ENCODE peak calls at places on chromosomes 6 and 20, in six cellular contexts. T is psoas muscle; G is stimulated activated CD4-positive, alpha-beta T cell treated with anti-CD3 and anti-CD28 coated beads, Interleukin-2, amount 100 ng/mL, for 48 hours; B is left cardiac atrium; H is hypothalamus; C is stimulated activated CD8-positive, alpha-beta memory T cell treated with anti-CD3 and anti-CD28 coated beads, Interleukin-15, amount 100 ng/mL, for 24 hours. O is an unnamed sample.

GRCh38 chr20:54514020-54514607 is 38.7 kb downstream of the DOK5 start:
- DNase-seq in B (no peak), G (no peak), C (no peak), T (no peak), H (no peak), O (no peak)

GRCh38 chr6:75424610-75425548 is 68.7 kb downstream of the FILIP1 start:
- DNase-seq in T (no peak), C (no peak), H (no peak), B (no peak), G (no peak), O (no peak)

GRCh38 chr6:117956386-117956785 is 49.3 kb downstream of the SLC35F1 start:
- DNase-seq in C (no peak), B (no peak), G (no peak), H (peak; percentile 31), T (no peak), O (no peak)

GRCh38 chr6:122853259-122853995 is 64.4 kb downstream of the SMPDL3A start:
- DNase-seq in B (no peak), H (no peak), G (no peak), C (no peak), T (no peak), O (no peak)

GRCh38 chr6:43727634-43728033 is 40.0 kb upstream of the MRPS18A start:
- DNase-seq in C (no peak), G (no peak), T (no peak), H (no peak), B (no peak), O (no peak)

GRCh38 chr6:131199568-131200272 is 64.5 kb downstream of the AKAP7 start:
- DNase-seq in H (no peak), G (peak; percentile 47), T (no peak), C (no peak), B (peak; percentile 35), O (peak; percentile 10)

GRCh38 chr6:135540207-135540877 is 42.8 kb upstream of the AHI1 start:
- DNase-seq in T (no peak), C (no peak), B (no peak), G (no peak), H (no peak), O (no peak)

GRCh38 chr6:148566664-148567350 is 180.0 kb upstream of the UST start:
- DNase-seq in B (no peak), T (no peak), H (no peak), G (no peak), C (no peak), O (no peak)

GRCh38 chr6:15320683-15321082 is 74.8 kb downstream of the JARID2 start:
- DNase-seq in C (no peak), H (no peak), G (no peak), T (no peak), B (no peak), O (no peak)

GRCh38 chr20:24007758-24008157 is 19.2 kb upstream of the GGTLC1 start:
- DNase-seq in H (no peak), B (no peak), G (no peak), C (no peak), T (no peak), O (no peak)

GRCh38 chr6:14791525-14791924 is 454.3 kb upstream of the JARID2 start:
- DNase-seq in H (no peak), G (no peak), T (no peak), C (no peak), B (no peak), O (no peak)

GRCh38 chr6:30719356-30719755 is 796 bp upstream of the TUBB start:
- DNase-seq in C (no peak), T (no peak), H (no peak), B (no peak), G (no peak), O (no peak)

GRCh38 chr20:16258766-16259165 is 314.5 kb downstream of the KIF16B start:
- DNase-seq in T (no peak), B (no peak), C (no peak), H (no peak), G (no peak), O (no peak)

GRCh38 chr6:13526339-13526717 is 38.9 kb upstream of the GFOD1 start:
- DNase-seq in T (no peak), B (no peak), G (no peak), C (no peak), H (no peak), O (no peak)

GRCh38 chr6:6811151-6812002 is 222.9 kb downstream of the LY86 start:
- DNase-seq in H (no peak), C (no peak), B (no peak), T (no peak), G (no peak), O (peak; percentile 75)

GRCh38 chr6:94893327-94893726 is 684.0 kb upstream of the MANEA start:
- DNase-seq in B (no peak), T (no peak), G (no peak), H (no peak), C (no peak), O (no peak)